ENCODE peak calls at places on chromosomes 7 and 10, in seven cellular contexts. One of them, this sample, is unnamed.

GRCh38 chr10:3524086-3524960 is 260.7 kb downstream of the KLF6 start:
- DNase-seq in suprapubic skin: no peak
- DNase-seq in HCT116: no peak
- DNase-seq in lung: no peak
- DNase-seq in mammary epithelial cell: no peak
- DNase-seq in endodermal cell: no peak
- DNase-seq in cardiac muscle cell: no peak
- DNase-seq in this sample: no peak

GRCh38 chr7:55369427-55369826 is 4.3 kb downstream of the LANCL2 start:
- DNase-seq in suprapubic skin: no peak
- DNase-seq in HCT116: no peak
- DNase-seq in lung: no peak
- DNase-seq in mammary epithelial cell: no peak
- DNase-seq in endodermal cell: no peak
- DNase-seq in cardiac muscle cell: no peak
- DNase-seq in this sample: peak

GRCh38 chr10:121468726-121469125 is 129.5 kb downstream of the FGFR2 start:
- DNase-seq in suprapubic skin: no peak
- DNase-seq in HCT116: no peak
- DNase-seq in lung: no peak
- DNase-seq in mammary epithelial cell: no peak
- DNase-seq in endodermal cell: no peak
- DNase-seq in cardiac muscle cell: no peak
- DNase-seq in this sample: no peak

GRCh38 chr10:83603708-83604107 is 535.6 kb upstream of the GHITM start:
- DNase-seq in suprapubic skin: no peak
- DNase-seq in HCT116: no peak
- DNase-seq in lung: no peak
- DNase-seq in mammary epithelial cell: no peak
- DNase-seq in endodermal cell: no peak
- DNase-seq in cardiac muscle cell: no peak
- DNase-seq in this sample: peak

GRCh38 chr10:122316224-122316884 is 45.3 kb downstream of the BTBD16 start:
- DNase-seq in suprapubic skin: no peak
- DNase-seq in HCT116: no peak
- DNase-seq in lung: no peak
- DNase-seq in mammary epithelial cell: no peak
- DNase-seq in endodermal cell: no peak
- DNase-seq in cardiac muscle cell: no peak
- DNase-seq in this sample: no peak

GRCh38 chr10:70052462-70053211 is at the start of gene MACROH2A2:
- DNase-seq in suprapubic skin: no peak
- DNase-seq in HCT116: peak
- DNase-seq in lung: peak
- DNase-seq in mammary epithelial cell: peak
- DNase-seq in endodermal cell: peak
- DNase-seq in cardiac muscle cell: peak
- DNase-seq in this sample: peak

GRCh38 chr10:15426558-15426957 is 55.5 kb upstream of the FAM171A1 start:
- DNase-seq in suprapubic skin: no peak
- DNase-seq in HCT116: no peak
- DNase-seq in lung: no peak
- DNase-seq in mammary epithelial cell: no peak
- DNase-seq in endodermal cell: no peak
- DNase-seq in cardiac muscle cell: no peak
- DNase-seq in this sample: no peak

GRCh38 chr10:59865101-59865500 is 41.3 kb downstream of the CCDC6 start:
- DNase-seq in suprapubic skin: no peak
- DNase-seq in HCT116: peak
- DNase-seq in lung: peak
- DNase-seq in mammary epithelial cell: peak
- DNase-seq in endodermal cell: peak
- DNase-seq in cardiac muscle cell: peak
- DNase-seq in this sample: no peak

GRCh38 chr10:11588878-11589277 is 22.6 kb downstream of the USP6NL start:
- DNase-seq in suprapubic skin: no peak
- DNase-seq in HCT116: no peak
- DNase-seq in lung: no peak
- DNase-seq in mammary epithelial cell: no peak
- DNase-seq in endodermal cell: no peak
- DNase-seq in cardiac muscle cell: no peak
- DNase-seq in this sample: no peak

GRCh38 chr10:62763155-62763554 is 41.4 kb upstream of the ADO start:
- DNase-seq in suprapubic skin: no peak
- DNase-seq in HCT116: no peak
- DNase-seq in lung: no peak
- DNase-seq in mammary epithelial cell: no peak
- DNase-seq in endodermal cell: no peak
- DNase-seq in cardiac muscle cell: peak
- DNase-seq in this sample: no peak

GRCh38 chr10:62755662-62756653 is 48.6 kb upstream of the ADO start:
- DNase-seq in suprapubic skin: no peak
- DNase-seq in HCT116: no peak
- DNase-seq in lung: no peak
- DNase-seq in mammary epithelial cell: no peak
- DNase-seq in endodermal cell: no peak
- DNase-seq in cardiac muscle cell: no peak
- DNase-seq in this sample: no peak

GRCh38 chr10:62760401-62760800 is 44.1 kb upstream of the ADO start:
- DNase-seq in suprapubic skin: no peak
- DNase-seq in HCT116: no peak
- DNase-seq in lung: no peak
- DNase-seq in mammary epithelial cell: no peak
- DNase-seq in endodermal cell: no peak
- DNase-seq in cardiac muscle cell: no peak
- DNase-seq in this sample: no peak

GRCh38 chr10:62761115-62761514 is 43.4 kb upstream of the ADO start:
- DNase-seq in suprapubic skin: no peak
- DNase-seq in HCT116: no peak
- DNase-seq in lung: no peak
- DNase-seq in mammary epithelial cell: no peak
- DNase-seq in endodermal cell: no peak
- DNase-seq in cardiac muscle cell: no peak
- DNase-seq in this sample: no peak

GRCh38 chr10:62759599-62760175 is 44.8 kb upstream of the ADO start:
- DNase-seq in suprapubic skin: no peak
- DNase-seq in HCT116: no peak
- DNase-seq in lung: no peak
- DNase-seq in mammary epithelial cell: no peak
- DNase-seq in endodermal cell: no peak
- DNase-seq in cardiac muscle cell: no peak
- DNase-seq in this sample: no peak
- TF ChIP-seq CTCF in suprapubic skin: no peak
- TF ChIP-seq CTCF in HCT116: no peak
- TF ChIP-seq CTCF in lung: no peak
- TF ChIP-seq CTCF in mammary epithelial cell: no peak
- TF ChIP-seq CTCF in endodermal cell: peak
- TF ChIP-seq CTCF in cardiac muscle cell: no peak
- TF ChIP-seq CTCF in this sample: no peak

GRCh38 chr10:119498889-119499864 is 43.3 kb downstream of the RGS10 start:
- DNase-seq in suprapubic skin: no peak
- DNase-seq in HCT116: no peak
- DNase-seq in lung: no peak
- DNase-seq in mammary epithelial cell: peak
- DNase-seq in endodermal cell: no peak
- DNase-seq in cardiac muscle cell: no peak
- DNase-seq in this sample: peak
- H3K4me3 ChIP-seq in suprapubic skin: no peak
- H3K4me3 ChIP-seq in HCT116: no peak
- H3K4me3 ChIP-seq in lung: no peak
- H3K4me3 ChIP-seq in mammary epithelial cell: no peak
- H3K4me3 ChIP-seq in endodermal cell: no peak
- H3K4me3 ChIP-seq in cardiac muscle cell: no peak
- H3K4me3 ChIP-seq in this sample: no peak

DNA sequence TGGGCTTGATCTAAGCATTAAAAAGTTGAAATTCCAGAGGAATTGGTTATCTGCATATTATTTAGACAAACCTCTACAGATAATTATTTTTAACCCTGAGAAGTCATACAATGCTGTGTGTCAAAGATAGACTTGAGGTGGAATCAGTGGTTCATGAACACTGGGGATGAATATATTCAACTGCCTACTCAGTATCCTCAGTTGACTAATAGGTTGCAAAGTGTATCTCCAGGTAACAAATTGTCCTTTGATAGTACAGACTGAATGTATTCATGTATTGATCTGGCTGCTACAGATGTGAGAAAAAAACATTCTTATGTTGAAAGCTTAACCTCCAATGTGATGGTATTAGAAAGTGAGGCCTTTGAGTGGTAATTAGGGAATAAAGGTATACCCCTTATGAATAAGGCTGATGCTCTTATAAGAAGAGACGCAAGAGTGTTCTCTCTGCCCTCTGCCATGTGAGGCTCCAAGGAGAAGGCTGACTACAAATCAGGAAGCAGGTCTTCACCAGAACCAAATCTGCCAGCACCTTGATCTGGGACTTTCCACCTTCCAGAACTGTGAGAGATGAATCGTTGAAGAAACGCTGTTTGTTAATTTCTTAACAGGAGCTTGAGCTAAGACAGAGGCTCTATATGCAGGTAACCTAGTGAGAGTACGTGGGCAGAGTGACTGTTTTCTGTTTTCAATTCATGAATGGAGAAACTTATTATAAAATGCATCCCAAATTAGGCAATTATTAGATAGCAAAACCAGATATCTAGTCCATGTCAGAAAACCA is 7.5 kb downstream of the MRPL32 start:
- DNase-seq in suprapubic skin: no peak
- DNase-seq in HCT116: no peak
- DNase-seq in lung: no peak
- DNase-seq in mammary epithelial cell: no peak
- DNase-seq in endodermal cell: no peak
- DNase-seq in cardiac muscle cell: no peak
- DNase-seq in this sample: no peak
- H3K27ac ChIP-seq in suprapubic skin: no peak
- H3K27ac ChIP-seq in HCT116: no peak
- H3K27ac ChIP-seq in lung: no peak
- H3K27ac ChIP-seq in mammary epithelial cell: no peak
- H3K27ac ChIP-seq in endodermal cell: no peak
- H3K27ac ChIP-seq in cardiac muscle cell: no peak
- H3K27ac ChIP-seq in this sample: no peak

DNA sequence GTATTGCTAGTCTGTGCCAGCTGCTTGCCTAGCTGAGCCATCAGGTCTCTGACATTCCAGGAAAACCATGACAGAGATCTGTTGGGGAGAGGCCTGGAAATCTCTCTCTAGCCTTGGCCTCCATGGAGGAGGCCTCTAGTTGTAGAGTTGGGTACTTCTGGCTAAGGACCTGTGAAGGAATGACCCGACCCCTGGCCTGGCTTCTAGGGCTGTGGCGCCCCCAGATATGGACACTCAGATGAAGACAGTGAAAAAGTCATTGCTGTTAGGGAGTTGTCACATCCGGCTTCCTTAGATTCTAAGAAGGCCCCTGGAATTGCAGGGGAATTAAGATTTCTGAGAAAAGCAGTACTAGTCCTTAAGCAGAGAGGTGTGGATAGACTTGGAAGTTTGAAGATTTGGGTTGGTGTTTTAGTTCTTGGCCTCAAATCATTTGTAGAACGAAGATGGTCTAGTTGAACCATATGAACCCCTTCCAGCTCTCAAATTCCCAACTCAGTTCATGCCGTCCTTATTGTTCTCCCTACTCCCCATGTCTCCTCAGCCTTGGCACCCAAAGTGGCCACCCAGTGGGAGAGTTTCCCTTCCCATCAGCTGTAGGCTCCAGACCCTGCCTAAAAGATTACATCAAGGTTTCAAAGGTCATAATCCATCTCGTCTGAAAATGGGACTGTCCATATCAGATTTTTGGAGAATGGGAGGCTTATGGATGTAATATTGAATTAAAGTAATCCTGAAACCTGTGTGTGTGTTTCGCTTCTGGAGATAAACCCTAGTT is 7.0 kb downstream of the HHEX start:
- DNase-seq in suprapubic skin: no peak
- DNase-seq in HCT116: no peak
- DNase-seq in lung: no peak
- DNase-seq in mammary epithelial cell: no peak
- DNase-seq in endodermal cell: peak
- DNase-seq in cardiac muscle cell: no peak
- DNase-seq in this sample: no peak
- TF ChIP-seq CTCF in suprapubic skin: no peak
- TF ChIP-seq CTCF in HCT116: no peak
- TF ChIP-seq CTCF in lung: no peak
- TF ChIP-seq CTCF in mammary epithelial cell: no peak
- TF ChIP-seq CTCF in endodermal cell: peak
- TF ChIP-seq CTCF in cardiac muscle cell: no peak
- TF ChIP-seq CTCF in this sample: peak

DNA sequence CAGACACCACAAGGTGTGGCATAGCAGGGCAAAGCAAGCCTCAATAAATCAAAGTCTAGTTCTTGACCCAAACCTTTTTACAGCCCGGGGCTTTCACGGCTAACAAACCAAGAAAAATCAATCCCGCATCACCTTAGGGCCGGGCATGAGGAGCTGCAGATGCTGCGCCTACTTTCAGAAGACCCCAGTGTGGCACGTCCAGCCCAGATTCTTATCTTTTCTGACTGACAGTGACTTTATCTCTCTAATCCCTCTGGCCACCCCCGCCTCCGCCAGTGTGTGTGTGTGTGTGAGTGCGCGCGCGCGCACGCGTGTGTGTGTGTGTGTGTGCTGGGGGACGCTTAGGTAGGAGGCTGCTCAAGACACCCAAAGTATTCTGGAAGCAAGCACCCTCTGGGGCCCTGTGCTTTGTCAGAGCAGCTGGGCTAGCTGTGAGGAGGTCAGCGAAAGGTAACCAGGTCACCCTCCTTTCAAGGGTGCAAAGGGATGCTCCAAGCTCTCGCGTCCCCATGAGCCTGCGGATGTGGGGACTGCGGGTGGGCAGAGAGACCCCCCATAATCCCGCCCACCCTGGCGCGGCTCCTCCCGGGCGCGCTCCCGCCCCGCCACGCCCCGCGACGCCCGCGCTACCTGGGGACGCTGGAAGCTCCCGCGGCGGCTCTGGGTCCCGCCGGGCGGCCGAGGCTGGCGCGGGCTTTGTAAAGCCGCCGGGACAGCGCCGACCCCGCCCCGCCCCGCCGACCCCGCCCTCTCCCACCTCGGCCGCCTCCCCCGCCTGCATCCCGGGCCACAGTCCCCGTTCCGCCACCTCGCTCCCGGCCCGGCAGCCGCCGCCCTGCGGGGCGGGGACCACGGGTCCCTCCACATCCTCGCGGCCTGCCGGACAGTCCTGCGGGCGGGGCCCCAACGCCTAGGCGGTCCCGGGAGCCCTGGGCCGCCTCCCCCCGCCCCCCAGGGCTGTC is 57.1 kb upstream of the RHOBTB1 start:
- DNase-seq in suprapubic skin: no peak
- DNase-seq in HCT116: no peak
- DNase-seq in lung: no peak
- DNase-seq in mammary epithelial cell: peak
- DNase-seq in endodermal cell: peak
- DNase-seq in cardiac muscle cell: peak
- DNase-seq in this sample: no peak
- H3K4me3 ChIP-seq in suprapubic skin: peak
- H3K4me3 ChIP-seq in HCT116: peak
- H3K4me3 ChIP-seq in lung: no peak
- H3K4me3 ChIP-seq in mammary epithelial cell: peak
- H3K4me3 ChIP-seq in endodermal cell: peak
- H3K4me3 ChIP-seq in cardiac muscle cell: peak
- H3K4me3 ChIP-seq in this sample: peak

This sample was measured in brain microvascular endothelial cell.